ENCODE peak calls at places on chromosomes 4 and X, in four cellular contexts. M is NB4, X is AG10803, U is upper lobe of right lung. K is an unnamed sample.

GRCh38 chrX:131704136-131704695 is 160.3 kb downstream of the OR13H1 start:
- DNase-seq in M (no peak), X (peak), U (no peak), K (no peak)

GRCh38 chrX:23887918-23888317 is 19.8 kb downstream of the APOO start:
- DNase-seq in M (no peak), X (no peak), U (no peak), K (no peak)

GRCh38 chr4:186307497-186307896 is 41.5 kb downstream of the F11 start:
- DNase-seq in M (no peak), X (no peak), U (no peak), K (no peak)

GRCh38 chr4:68904786-68905185 is 46.8 kb downstream of the UGT2A3 start:
- DNase-seq in M (peak), X (no peak), U (no peak), K (no peak)

GRCh38 chr4:170374770-170375169 is 285.0 kb upstream of the AADAT start:
- DNase-seq in M (peak), X (no peak), U (no peak), K (no peak)

GRCh38 chr4:173735055-173735454 is 205.0 kb upstream of the HAND2 start:
- DNase-seq in M (no peak), X (peak), U (no peak), K (no peak)

GRCh38 chr4:53591372-53591892 is at the start of gene LNX1:
- DNase-seq in M (peak), X (no peak), U (peak), K (no peak)

GRCh38 chr4:173370130-173370476 is 651 bp upstream of the SAP30 start:
- DNase-seq in M (peak), X (no peak), U (peak), K (peak)

GRCh38 chr4:158811704-158812103 is 42.9 kb downstream of the FNIP2 start:
- DNase-seq in M (peak), X (no peak), U (no peak), K (no peak)

GRCh38 chr4:140042634-140043033 is 111.3 kb downstream of the MAML3 start:
- DNase-seq in M (peak), X (no peak), U (no peak), K (no peak)

GRCh38 chr4:25178838-25179261 is 18.6 kb upstream of the SEPSECS start:
- DNase-seq in M (no peak), X (no peak), U (no peak), K (no peak)

GRCh38 chr4:28886934-28887333 is 1833.2 kb upstream of the PCDH7 start:
- DNase-seq in M (no peak), X (no peak), U (no peak), K (no peak)

GRCh38 chrX:47936940-47937317 is 66.9 kb downstream of the ZNF182 start:
- DNase-seq in M (no peak), X (no peak), U (no peak), K (no peak)
- H3K4me3 ChIP-seq in M (no peak), X (no peak), U (no peak), K (no peak)

GRCh38 chr4:81428002-81428401 is 43.7 kb downstream of the RASGEF1B start:
- DNase-seq in M (no peak), X (no peak), U (no peak), K (no peak)

GRCh38 chr4:81427605-81427922 is 44.1 kb downstream of the RASGEF1B start:
- DNase-seq in M (no peak), X (no peak), U (no peak), K (no peak)

GRCh38 chr4:81429031-81429430 is 42.7 kb downstream of the RASGEF1B start:
- DNase-seq in M (no peak), X (no peak), U (no peak), K (no peak)

GRCh38 chr4:81425087-81425486 is 46.6 kb downstream of the RASGEF1B start:
- DNase-seq in M (no peak), X (no peak), U (no peak), K (no peak)

GRCh38 chr4:81426770-81427604 is 44.7 kb downstream of the RASGEF1B start:
- DNase-seq in M (no peak), X (no peak), U (no peak), K (no peak)
- H3K4me3 ChIP-seq in M (no peak), X (no peak), U (no peak), K (no peak)

DNA sequence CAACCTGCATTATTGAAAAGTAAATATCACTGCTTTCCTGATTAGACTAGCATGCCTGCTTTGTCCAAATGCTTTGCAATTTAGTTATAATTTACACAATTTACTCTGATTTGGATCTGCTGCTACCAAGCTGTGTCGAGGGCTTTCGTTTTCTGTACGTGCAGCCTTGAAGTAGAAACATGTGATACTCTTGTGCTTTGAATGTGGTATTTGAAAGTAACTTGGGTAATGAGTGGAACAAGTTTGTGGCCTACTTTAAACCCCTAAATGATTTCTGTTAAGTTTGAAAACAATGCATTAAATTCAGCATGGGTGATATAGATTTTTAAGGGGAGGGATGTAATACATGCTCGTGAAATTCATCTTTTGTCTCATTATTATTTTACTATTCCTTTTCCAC is 240.7 kb downstream of the IQCM start:
- DNase-seq in M (no peak), X (no peak), U (no peak), K (no peak)
- H3K4me3 ChIP-seq in M (no peak), X (no peak), U (peak), K (no peak)

GRCh38 chr4:113292371-113293042 is 243.1 kb downstream of the ANK2 start:
- DNase-seq in M (no peak), X (peak), U (no peak), K (no peak)
- H3K4me3 ChIP-seq in M (no peak), X (peak), U (peak), K (no peak)

GRCh38 chr4:150581206-150581605 is 745 bp upstream of the MAB21L2 start:
- DNase-seq in M (no peak), X (no peak), U (no peak), K (no peak)
- H3K4me3 ChIP-seq in M (no peak), X (no peak), U (no peak), K (no peak)

GRCh38 chrX:47215291-47215900 is 3.1 kb upstream of the CDK16 start:
- DNase-seq in M (no peak), X (no peak), U (no peak), K (no peak)

GRCh38 chrX:47214435-47215077 is 3.9 kb upstream of the CDK16 start:
- DNase-seq in M (no peak), X (no peak), U (no peak), K (no peak)

GRCh38 chrX:47217852-47218279 is 615 bp upstream of the CDK16 start:
- DNase-seq in M (peak), X (peak), U (peak), K (peak)

GRCh38 chrX:47217121-47217851 is 1.2 kb upstream of the CDK16 start:
- DNase-seq in M (peak), X (peak), U (no peak), K (no peak)

DNA sequence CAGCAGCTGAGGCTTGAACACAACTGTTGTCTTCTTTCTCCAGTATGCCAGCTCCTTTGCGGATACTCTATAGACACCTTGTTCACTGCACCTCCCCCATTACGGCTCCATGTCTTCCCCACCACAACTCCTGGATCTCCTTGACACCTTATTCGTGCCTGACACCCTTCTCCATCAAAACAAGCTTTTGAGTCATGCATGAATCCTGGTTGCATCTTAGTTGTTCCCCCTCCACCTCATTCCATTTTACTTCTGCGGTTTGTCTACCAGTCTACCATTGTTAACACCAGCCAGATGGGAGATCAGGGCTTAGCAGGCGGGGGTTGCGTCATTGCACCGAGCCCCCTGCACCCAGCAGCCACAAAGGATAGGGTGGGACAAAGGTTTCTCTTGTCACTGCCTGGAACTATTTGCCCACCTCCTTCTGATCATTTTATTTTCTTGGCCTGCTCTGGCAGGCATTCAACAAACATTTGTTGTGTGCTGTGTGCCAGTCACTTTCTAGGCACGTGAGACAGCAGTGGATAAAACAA is 2.0 kb upstream of the CDK16 start:
- DNase-seq in M (no peak), X (no peak), U (no peak), K (no peak)
- H3K4me3 ChIP-seq in M (no peak), X (no peak), U (no peak), K (no peak)

DNA sequence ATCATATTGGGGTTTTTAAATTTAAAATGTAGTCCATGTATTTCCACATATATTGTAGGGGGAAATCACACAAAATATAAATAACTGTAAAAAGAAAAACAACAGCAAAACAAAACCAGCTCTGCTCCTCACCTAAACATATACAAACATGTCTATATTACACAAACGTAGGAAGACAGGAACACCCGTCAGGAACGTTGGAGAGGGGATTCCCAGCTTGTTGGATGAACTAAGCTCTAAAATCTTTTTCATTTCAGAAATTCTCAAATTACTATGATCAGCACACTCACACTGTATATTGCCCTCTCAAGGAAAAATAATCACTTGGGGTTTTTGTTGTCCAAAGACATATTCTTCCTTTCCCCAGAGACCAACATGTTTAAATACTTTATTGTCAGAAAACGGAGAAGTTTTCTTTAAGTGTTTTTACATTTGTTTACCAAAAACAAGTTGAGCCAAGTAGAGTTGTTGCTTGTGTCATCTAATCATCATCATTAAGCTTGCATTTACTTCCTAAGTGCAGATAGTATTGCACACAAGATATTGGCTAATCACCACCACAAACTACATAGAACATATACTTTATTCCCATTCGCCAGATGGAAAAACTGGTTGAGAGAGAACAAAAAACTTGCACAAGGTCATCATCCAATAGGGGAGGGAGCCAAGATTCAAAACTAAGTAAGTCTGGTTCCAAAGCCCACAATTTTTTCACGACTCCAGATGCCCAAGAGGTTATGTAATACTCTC is 2.4 kb upstream of the TLR10 start:
- DNase-seq in M (peak), X (no peak), U (no peak), K (no peak)
- H3K4me3 ChIP-seq in M (no peak), X (no peak), U (no peak), K (no peak)

K was measured in effector memory CD4-positive, alpha-beta T cell.